ENCODE peak calls at places on chromosome 15, in five cellular contexts. G is stimulated activated CD8-positive, alpha-beta memory T cell treated with anti-CD3 and anti-CD28 coated beads, Interleukin-4, amount 100 ng/mL, for 24 hours; U is activated B cell treated with CpG ODN at 0.5 μM for 24 hours; N is foreskin fibroblast; L is H7. M is an unnamed sample.

GRCh38 chr15:31069360-31070000 is 32.0 kb downstream of the TRPM1 start:
- DNase-seq in G (no peak), L (no peak), U (no peak), N (peak; percentile 62), M (no peak)

GRCh38 chr15:37109952-37110630 is 9.7 kb upstream of the MEIS2 start:
- DNase-seq in N (no peak), U (no peak), L (peak; percentile 68), G (no peak), M (peak; percentile 74)

GRCh38 chr15:62665449-62665848 is 377.1 kb upstream of the TPM1 start:
- DNase-seq in U (no peak), L (no peak), G (no peak), N (no peak), M (no peak)

GRCh38 chr15:85282504-85283115 is 97.8 kb upstream of the AKAP13 start:
- DNase-seq in U (no peak), G (no peak), L (no peak), N (peak; percentile 59), M (no peak)

GRCh38 chr15:100930306-100930848 is 11.2 kb downstream of the LRRK1 start:
- DNase-seq in L (no peak), G (no peak), N (no peak), U (no peak), M (no peak)

GRCh38 chr15:68480296-68480695 is 48.3 kb upstream of the ITGA11 start:
- DNase-seq in L (no peak), G (no peak), U (no peak), N (no peak), M (no peak)

GRCh38 chr15:50145451-50145872 is 26.4 kb upstream of the ATP8B4 start:
- DNase-seq in N (peak; percentile 66), G (no peak), L (peak; percentile 45), U (no peak), M (peak; percentile 37)

GRCh38 chr15:71010997-71011396 is 104.3 kb upstream of the THSD4 start:
- DNase-seq in L (no peak), N (no peak), G (no peak), U (no peak), M (no peak)

GRCh38 chr15:58413253-58413652 is 18.5 kb upstream of the LIPC start:
- DNase-seq in G (no peak), N (no peak), L (no peak), U (no peak), M (no peak)

GRCh38 chr15:63186065-63186464 is 3.3 kb upstream of the RAB8B start:
- DNase-seq in G (no peak), U (no peak), L (no peak), N (peak; percentile 64), M (no peak)

GRCh38 chr15:96402403-96402802 is 71.9 kb downstream of the NR2F2 start:
- DNase-seq in N (no peak), G (no peak), L (no peak), U (no peak), M (no peak)

GRCh38 chr15:92900712-92901052 is 558 bp downstream of the CHD2 start:
- DNase-seq in U (no peak), L (no peak), N (no peak), G (no peak), M (no peak)

GRCh38 chr15:24823473-24823872 is 131.3 kb upstream of the SNRPN start:
- DNase-seq in U (no peak), N (no peak), G (no peak), L (peak; percentile 87), M (peak; percentile 97)

GRCh38 chr15:51121118-51121517 is 26.4 kb upstream of the TNFAIP8L3 start:
- DNase-seq in L (no peak), G (no peak), N (peak; percentile 98), U (no peak), M (peak; percentile 13)

GRCh38 chr15:67832031-67832551 is 6.8 kb downstream of the SKOR1 start:
- DNase-seq in G (no peak), N (no peak), L (peak; percentile 78), U (no peak), M (peak; percentile 60)

GRCh38 chr15:58447244-58448010 is 15.6 kb downstream of the LIPC start:
- DNase-seq in L (no peak), U (no peak), N (peak; percentile 74), G (no peak), M (no peak)

GRCh38 chr15:76575177-76576078 is 238.9 kb downstream of the ISL2 start:
- DNase-seq in U (no peak), G (no peak), N (no peak), L (no peak), M (no peak)

GRCh38 chr15:40941078-40941527 is 12.0 kb downstream of the DLL4 start:
- DNase-seq in U (no peak), G (no peak), L (peak; percentile 67), N (no peak), M (no peak)

GRCh38 chr15:90008607-90009006 is 7.5 kb downstream of the ZNF710 start:
- DNase-seq in U (no peak), L (no peak), N (no peak), G (no peak), M (no peak)

GRCh38 chr15:58146734-58147133 is 8.6 kb downstream of the AQP9 start:
- DNase-seq in N (peak; percentile 57), L (no peak), U (no peak), G (no peak), M (no peak)

M was measured in ELF-1.